ENCODE peak calls at places on chromosomes 6 and 20, in eight cellular contexts. One of them, this sample, is unnamed.

GRCh38 chr20:48192109-48192508 is 406.8 kb upstream of the SULF2 start:
- DNase-seq in cardiac muscle cell: no peak
- DNase-seq in upper lobe of right lung: no peak
- DNase-seq in nephron progenitor cell: no peak
- DNase-seq in AG10803: no peak
- DNase-seq in foreskin fibroblast: no peak
- DNase-seq in epithelial cell of esophagus: no peak
- DNase-seq in psoas muscle: no peak
- DNase-seq in this sample: no peak

GRCh38 chr6:135115411-135116293 is 61.0 kb upstream of the HBS1L start:
- DNase-seq in psoas muscle: no peak
- DNase-seq in nephron progenitor cell: no peak
- DNase-seq in epithelial cell of esophagus: no peak
- DNase-seq in foreskin fibroblast: no peak
- DNase-seq in cardiac muscle cell: peak
- DNase-seq in AG10803: no peak
- DNase-seq in upper lobe of right lung: no peak
- DNase-seq in this sample: no peak

GRCh38 chr6:90663873-90664272 is 77.0 kb upstream of the MAP3K7 start:
- DNase-seq in epithelial cell of esophagus: peak
- DNase-seq in foreskin fibroblast: no peak
- DNase-seq in nephron progenitor cell: no peak
- DNase-seq in psoas muscle: no peak
- DNase-seq in AG10803: no peak
- DNase-seq in upper lobe of right lung: no peak
- DNase-seq in cardiac muscle cell: no peak
- DNase-seq in this sample: no peak

GRCh38 chr6:33812669-33813068 is 8.9 kb upstream of the MLN start:
- DNase-seq in nephron progenitor cell: peak
- DNase-seq in epithelial cell of esophagus: peak
- DNase-seq in upper lobe of right lung: peak
- DNase-seq in cardiac muscle cell: peak
- DNase-seq in foreskin fibroblast: peak
- DNase-seq in psoas muscle: no peak
- DNase-seq in AG10803: peak
- DNase-seq in this sample: peak

GRCh38 chr6:135129139-135129867 is 51.8 kb upstream of the MYB start:
- DNase-seq in upper lobe of right lung: no peak
- DNase-seq in AG10803: no peak
- DNase-seq in epithelial cell of esophagus: no peak
- DNase-seq in cardiac muscle cell: no peak
- DNase-seq in foreskin fibroblast: no peak
- DNase-seq in psoas muscle: no peak
- DNase-seq in nephron progenitor cell: no peak
- DNase-seq in this sample: no peak

GRCh38 chr20:23231561-23232218 is 118.9 kb upstream of the NXT1 start:
- DNase-seq in cardiac muscle cell: peak
- DNase-seq in nephron progenitor cell: no peak
- DNase-seq in psoas muscle: no peak
- DNase-seq in epithelial cell of esophagus: no peak
- DNase-seq in foreskin fibroblast: peak
- DNase-seq in AG10803: peak
- DNase-seq in upper lobe of right lung: no peak
- DNase-seq in this sample: peak

GRCh38 chr6:113805836-113806500 is 51.2 kb upstream of the MARCKS start:
- DNase-seq in epithelial cell of esophagus: no peak
- DNase-seq in psoas muscle: no peak
- DNase-seq in upper lobe of right lung: no peak
- DNase-seq in AG10803: no peak
- DNase-seq in foreskin fibroblast: no peak
- DNase-seq in cardiac muscle cell: no peak
- DNase-seq in nephron progenitor cell: no peak
- DNase-seq in this sample: no peak

GRCh38 chr6:45930419-45931059 is 85.1 kb downstream of the CLIC5 start:
- DNase-seq in foreskin fibroblast: peak
- DNase-seq in psoas muscle: peak
- DNase-seq in AG10803: peak
- DNase-seq in epithelial cell of esophagus: peak
- DNase-seq in cardiac muscle cell: peak
- DNase-seq in upper lobe of right lung: peak
- DNase-seq in nephron progenitor cell: peak
- DNase-seq in this sample: peak

GRCh38 chr6:30931959-30932645 is at the start of gene SFTA2:
- DNase-seq in nephron progenitor cell: no peak
- DNase-seq in epithelial cell of esophagus: no peak
- DNase-seq in foreskin fibroblast: no peak
- DNase-seq in cardiac muscle cell: no peak
- DNase-seq in AG10803: no peak
- DNase-seq in upper lobe of right lung: peak
- DNase-seq in psoas muscle: no peak
- DNase-seq in this sample: no peak

GRCh38 chr20:51529027-51529749 is 13.3 kb downstream of the NFATC2 start:
- DNase-seq in nephron progenitor cell: no peak
- DNase-seq in psoas muscle: no peak
- DNase-seq in cardiac muscle cell: peak
- DNase-seq in foreskin fibroblast: peak
- DNase-seq in epithelial cell of esophagus: no peak
- DNase-seq in upper lobe of right lung: no peak
- DNase-seq in AG10803: peak
- DNase-seq in this sample: peak

GRCh38 chr6:107658920-107659879 is 164.9 kb downstream of the SCML4 start:
- DNase-seq in nephron progenitor cell: no peak
- DNase-seq in epithelial cell of esophagus: peak
- DNase-seq in upper lobe of right lung: no peak
- DNase-seq in foreskin fibroblast: no peak
- DNase-seq in cardiac muscle cell: no peak
- DNase-seq in psoas muscle: no peak
- DNase-seq in AG10803: no peak
- DNase-seq in this sample: no peak

GRCh38 chr20:37914672-37915433 is 11.9 kb downstream of the VSTM2L start:
- DNase-seq in upper lobe of right lung: peak
- DNase-seq in psoas muscle: no peak
- DNase-seq in cardiac muscle cell: peak
- DNase-seq in AG10803: no peak
- DNase-seq in epithelial cell of esophagus: no peak
- DNase-seq in nephron progenitor cell: peak
- DNase-seq in foreskin fibroblast: no peak
- DNase-seq in this sample: no peak

GRCh38 chr6:89037156-89037900 is 43.2 kb upstream of the PNRC1 start:
- DNase-seq in AG10803: no peak
- DNase-seq in nephron progenitor cell: no peak
- DNase-seq in psoas muscle: peak
- DNase-seq in foreskin fibroblast: no peak
- DNase-seq in cardiac muscle cell: peak
- DNase-seq in epithelial cell of esophagus: peak
- DNase-seq in upper lobe of right lung: no peak
- DNase-seq in this sample: no peak

GRCh38 chr6:89034586-89035251 is 45.8 kb upstream of the PNRC1 start:
- DNase-seq in upper lobe of right lung: no peak
- DNase-seq in cardiac muscle cell: peak
- DNase-seq in foreskin fibroblast: peak
- DNase-seq in AG10803: peak
- DNase-seq in psoas muscle: no peak
- DNase-seq in nephron progenitor cell: no peak
- DNase-seq in epithelial cell of esophagus: peak
- DNase-seq in this sample: no peak

GRCh38 chr6:89028774-89029173 is 51.8 kb upstream of the PNRC1 start:
- DNase-seq in psoas muscle: no peak
- DNase-seq in cardiac muscle cell: no peak
- DNase-seq in AG10803: no peak
- DNase-seq in foreskin fibroblast: no peak
- DNase-seq in nephron progenitor cell: no peak
- DNase-seq in epithelial cell of esophagus: no peak
- DNase-seq in upper lobe of right lung: no peak
- DNase-seq in this sample: no peak

GRCh38 chr6:89035252-89036106 is 45.1 kb upstream of the PNRC1 start:
- DNase-seq in AG10803: peak
- DNase-seq in foreskin fibroblast: peak
- DNase-seq in epithelial cell of esophagus: peak
- DNase-seq in cardiac muscle cell: peak
- DNase-seq in nephron progenitor cell: no peak
- DNase-seq in upper lobe of right lung: peak
- DNase-seq in psoas muscle: peak
- DNase-seq in this sample: peak

DNA sequence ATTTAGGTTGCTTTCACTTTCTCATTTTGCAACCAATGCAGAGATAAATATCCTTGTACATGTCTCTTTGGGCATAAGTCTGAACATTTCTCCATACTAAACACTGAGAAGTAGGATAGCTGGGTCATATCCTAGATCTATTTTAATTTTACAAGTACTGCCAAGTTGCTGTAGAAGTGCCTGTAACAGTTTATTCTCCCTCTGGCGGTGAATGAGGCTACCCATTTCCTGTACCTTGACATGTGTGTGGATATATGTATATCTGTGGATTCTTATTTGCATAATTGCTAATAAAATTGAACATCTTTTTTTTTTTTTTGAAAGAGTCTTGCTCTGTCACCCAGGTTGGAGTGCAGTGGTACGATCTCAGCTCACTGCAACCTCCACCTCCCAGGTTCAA is 48.0 kb upstream of the PNRC1 start:
- DNase-seq in cardiac muscle cell: peak
- DNase-seq in upper lobe of right lung: no peak
- DNase-seq in foreskin fibroblast: no peak
- DNase-seq in epithelial cell of esophagus: peak
- DNase-seq in nephron progenitor cell: no peak
- DNase-seq in AG10803: no peak
- DNase-seq in psoas muscle: no peak
- DNase-seq in this sample: no peak
- TF ChIP-seq CTCF in cardiac muscle cell: peak
- TF ChIP-seq CTCF in upper lobe of right lung: no peak
- TF ChIP-seq CTCF in foreskin fibroblast: no peak
- TF ChIP-seq CTCF in epithelial cell of esophagus: no peak
- TF ChIP-seq CTCF in nephron progenitor cell: no peak
- TF ChIP-seq CTCF in AG10803: no peak
- TF ChIP-seq CTCF in psoas muscle: peak
- TF ChIP-seq CTCF in this sample: peak

GRCh38 chr6:16184129-16184528 is 54.3 kb upstream of the GMPR start:
- DNase-seq in psoas muscle: peak
- DNase-seq in upper lobe of right lung: no peak
- DNase-seq in nephron progenitor cell: no peak
- DNase-seq in epithelial cell of esophagus: peak
- DNase-seq in foreskin fibroblast: no peak
- DNase-seq in AG10803: peak
- DNase-seq in cardiac muscle cell: peak
- DNase-seq in this sample: no peak
- TF ChIP-seq CTCF in psoas muscle: peak
- TF ChIP-seq CTCF in upper lobe of right lung: peak
- TF ChIP-seq CTCF in nephron progenitor cell: no peak
- TF ChIP-seq CTCF in epithelial cell of esophagus: peak
- TF ChIP-seq CTCF in foreskin fibroblast: no peak
- TF ChIP-seq CTCF in AG10803: peak
- TF ChIP-seq CTCF in cardiac muscle cell: peak
- TF ChIP-seq CTCF in this sample: no peak

GRCh38 chr6:99741092-99741491 is 134.5 kb downstream of the PRDM13 start:
- DNase-seq in psoas muscle: no peak
- DNase-seq in AG10803: no peak
- DNase-seq in epithelial cell of esophagus: no peak
- DNase-seq in upper lobe of right lung: no peak
- DNase-seq in foreskin fibroblast: no peak
- DNase-seq in nephron progenitor cell: no peak
- DNase-seq in cardiac muscle cell: no peak
- DNase-seq in this sample: no peak

GRCh38 chr6:99739526-99739925 is 132.9 kb downstream of the PRDM13 start:
- DNase-seq in AG10803: no peak
- DNase-seq in epithelial cell of esophagus: no peak
- DNase-seq in nephron progenitor cell: no peak
- DNase-seq in upper lobe of right lung: no peak
- DNase-seq in psoas muscle: peak
- DNase-seq in cardiac muscle cell: no peak
- DNase-seq in foreskin fibroblast: no peak
- DNase-seq in this sample: no peak

GRCh38 chr6:99736302-99736701 is 129.7 kb downstream of the PRDM13 start:
- DNase-seq in epithelial cell of esophagus: no peak
- DNase-seq in AG10803: no peak
- DNase-seq in foreskin fibroblast: no peak
- DNase-seq in psoas muscle: no peak
- DNase-seq in cardiac muscle cell: no peak
- DNase-seq in nephron progenitor cell: no peak
- DNase-seq in upper lobe of right lung: no peak
- DNase-seq in this sample: no peak
- TF ChIP-seq CTCF in epithelial cell of esophagus: no peak
- TF ChIP-seq CTCF in AG10803: no peak
- TF ChIP-seq CTCF in foreskin fibroblast: no peak
- TF ChIP-seq CTCF in psoas muscle: no peak
- TF ChIP-seq CTCF in cardiac muscle cell: no peak
- TF ChIP-seq CTCF in nephron progenitor cell: no peak
- TF ChIP-seq CTCF in upper lobe of right lung: no peak
- TF ChIP-seq CTCF in this sample: no peak

DNA sequence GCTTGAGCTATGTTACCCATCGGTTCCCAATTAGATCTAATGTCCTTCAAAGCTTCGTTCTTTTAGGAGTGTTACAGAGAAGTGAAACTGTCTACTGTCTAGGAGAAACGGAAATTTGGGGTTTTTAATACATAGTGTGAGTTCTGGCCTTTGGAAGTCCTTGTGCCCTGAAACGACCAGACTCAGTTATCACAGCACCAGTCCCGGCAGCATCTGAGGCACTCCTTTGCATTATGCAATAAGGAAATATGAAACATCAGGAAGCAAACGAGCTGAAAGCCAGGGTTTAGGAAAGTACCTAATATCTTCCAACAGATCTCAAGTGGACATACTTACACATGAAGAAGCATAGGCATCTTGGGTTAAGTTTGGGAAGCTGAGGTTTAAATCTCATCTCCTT is 61.8 kb upstream of the ADGRF1 start:
- DNase-seq in cardiac muscle cell: peak
- DNase-seq in AG10803: peak
- DNase-seq in upper lobe of right lung: no peak
- DNase-seq in epithelial cell of esophagus: peak
- DNase-seq in psoas muscle: no peak
- DNase-seq in nephron progenitor cell: no peak
- DNase-seq in foreskin fibroblast: no peak
- DNase-seq in this sample: no peak
- TF ChIP-seq CTCF in cardiac muscle cell: no peak
- TF ChIP-seq CTCF in AG10803: no peak
- TF ChIP-seq CTCF in upper lobe of right lung: no peak
- TF ChIP-seq CTCF in epithelial cell of esophagus: no peak
- TF ChIP-seq CTCF in psoas muscle: no peak
- TF ChIP-seq CTCF in nephron progenitor cell: no peak
- TF ChIP-seq CTCF in foreskin fibroblast: no peak
- TF ChIP-seq CTCF in this sample: no peak